ENCODE peak calls at places on chromosomes 2 and 18, in seven cellular contexts. J is fibroblast of lung; W is tibial artery; T is spleen; F is MM.1S; M is effector memory CD4-positive, alpha-beta T cell; R is mammary epithelial cell. X is an unnamed sample. For H3K4me1, the result is how much of the 10 kb centered on the place peaks cover.

GRCh38 chr2:46014911-46015654 is 282.1 kb upstream of the EPAS1 start:
- DNase-seq in J (peak), W (no peak), T (no peak), F (no peak), M (no peak), R (no peak), X (no peak)

GRCh38 chr2:119552902-119553301 is 8.7 kb downstream of the CFAP221 start:
- DNase-seq in J (no peak), W (no peak), T (no peak), F (no peak), M (no peak), R (no peak), X (no peak)

GRCh38 chr2:28406276-28407096 is 13.8 kb downstream of the FOSL2 start:
- DNase-seq in J (peak), W (peak), T (peak), F (no peak), M (peak), R (peak), X (no peak)

GRCh38 chr2:161107265-161107664 is 53.0 kb upstream of the TANK start:
- DNase-seq in J (no peak), W (no peak), T (no peak), F (no peak), M (no peak), R (no peak), X (no peak)

GRCh38 chr2:44360749-44361329 is 455 bp downstream of the PREPL start:
- DNase-seq in J (peak), W (no peak), T (no peak), F (no peak), M (no peak), R (no peak), X (no peak)

GRCh38 chr18:72187956-72188355 is 356.2 kb downstream of the CBLN2 start:
- DNase-seq in J (no peak), W (no peak), T (no peak), F (no peak), M (no peak), R (no peak), X (no peak)

GRCh38 chr2:9769171-9770005 is 73.9 kb upstream of the TAF1B start:
- DNase-seq in J (no peak), W (peak), T (no peak), F (no peak), M (no peak), R (peak), X (no peak)

GRCh38 chr2:85826990-85827878 is 61.6 kb downstream of the ST3GAL5 start:
- DNase-seq in J (peak), W (peak), T (peak), F (peak), M (peak), R (peak), X (peak)

GRCh38 chr2:45715601-45716379 is 64.3 kb downstream of the PRKCE start:
- DNase-seq in J (no peak), W (no peak), T (no peak), F (no peak), M (no peak), R (no peak), X (no peak)

GRCh38 chr2:88540346-88540745 is 86.9 kb downstream of the EIF2AK3 start:
- DNase-seq in J (no peak), W (no peak), T (no peak), F (no peak), M (no peak), R (peak), X (no peak)

GRCh38 chr2:227876536-227876882 is 5.1 kb downstream of the DAW1 start:
- DNase-seq in J (no peak), W (no peak), T (no peak), F (no peak), M (no peak), R (no peak), X (no peak)

GRCh38 chr2:88545118-88545517 is 82.1 kb downstream of the EIF2AK3 start:
- DNase-seq in J (no peak), W (no peak), T (no peak), F (no peak), M (no peak), R (peak), X (no peak)

GRCh38 chr2:69012310-69013122 is 463 bp upstream of the ANTXR1 start:
- DNase-seq in J (peak), W (peak), T (peak), F (peak), M (no peak), R (no peak), X (peak)

GRCh38 chr18:42360716-42361115 is 405.7 kb downstream of the PIK3C3 start:
- DNase-seq in J (no peak), W (no peak), T (no peak), F (no peak), M (no peak), R (no peak), X (no peak)

GRCh38 chr2:135904590-135904989 is 28.3 kb upstream of the MCM6 start:
- DNase-seq in J (peak), W (no peak), T (no peak), F (no peak), M (no peak), R (peak), X (no peak)

GRCh38 chr2:80621661-80622060 is 317.1 kb upstream of the LRRTM1 start:
- DNase-seq in J (no peak), W (no peak), T (no peak), F (no peak), M (no peak), R (no peak), X (no peak)

GRCh38 chr2:178997067-178997466 is 52.9 kb downstream of the CCDC141 start:
- DNase-seq in J (no peak), W (no peak), T (no peak), F (no peak), M (no peak), R (no peak), X (no peak)

GRCh38 chr2:206379321-206379720 is 64.0 kb upstream of the ADAM23 start:
- DNase-seq in J (peak), W (no peak), T (no peak), F (no peak), M (no peak), R (no peak), X (no peak)

GRCh38 chr2:55425449-55425848 is 5.8 kb upstream of the CCDC88A start:
- DNase-seq in J (peak), W (no peak), T (no peak), F (no peak), M (no peak), R (peak), X (no peak)

GRCh38 chr18:45974088-45974536 is 7.0 kb upstream of the EPG5 start:
- DNase-seq in J (peak), W (no peak), T (no peak), F (peak), M (peak), R (peak), X (peak)

DNA sequence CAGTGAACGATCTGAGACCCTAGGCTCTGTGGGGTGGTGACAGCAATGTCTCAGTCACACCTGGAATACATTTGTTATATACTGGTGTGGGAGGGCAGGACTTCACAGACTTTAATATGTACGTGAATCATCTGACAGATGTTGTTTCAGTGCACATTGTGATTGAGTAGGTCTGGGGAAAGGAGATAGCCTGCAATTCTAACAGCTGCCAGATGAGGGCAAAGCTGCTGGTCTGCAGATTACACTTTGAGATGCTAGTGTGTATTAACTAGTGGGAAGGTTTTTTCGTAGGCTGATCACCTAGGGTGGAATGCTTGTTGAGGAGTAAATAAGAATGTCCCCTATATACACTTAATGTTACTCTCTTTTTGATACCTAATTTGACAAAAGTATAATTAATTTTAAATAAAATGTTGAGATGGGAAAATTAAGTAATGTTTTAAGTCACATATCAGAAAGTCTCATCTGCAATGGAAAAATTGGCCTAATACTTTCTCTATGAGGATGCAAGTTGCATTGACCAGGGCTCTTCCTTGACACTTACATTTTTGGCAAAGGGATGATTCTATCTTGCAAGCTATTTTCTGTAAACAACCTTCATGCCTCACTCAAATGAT is 496.9 kb upstream of the HNMT start:
- DNase-seq in J (no peak), W (no peak), T (no peak), F (peak), M (no peak), R (peak), X (peak)
- H3K4me1 ChIP-seq in J (under half), W (under half), T (under half), F (under half), M (under half), R (under half), X (under half)

GRCh38 chr2:168315331-168316072 is 68.1 kb upstream of the STK39 start:
- DNase-seq in J (no peak), W (no peak), T (no peak), F (no peak), M (no peak), R (no peak), X (no peak)

GRCh38 chr2:168314236-168314635 is 66.8 kb upstream of the STK39 start:
- DNase-seq in J (no peak), W (no peak), T (no peak), F (no peak), M (no peak), R (no peak), X (no peak)

GRCh38 chr2:168310580-168310979 is 63.2 kb upstream of the STK39 start:
- DNase-seq in J (no peak), W (no peak), T (no peak), F (no peak), M (no peak), R (no peak), X (no peak)

GRCh38 chr2:168311265-168311925 is 64.0 kb upstream of the STK39 start:
- DNase-seq in J (no peak), W (no peak), T (no peak), F (no peak), M (no peak), R (no peak), X (no peak)

DNA sequence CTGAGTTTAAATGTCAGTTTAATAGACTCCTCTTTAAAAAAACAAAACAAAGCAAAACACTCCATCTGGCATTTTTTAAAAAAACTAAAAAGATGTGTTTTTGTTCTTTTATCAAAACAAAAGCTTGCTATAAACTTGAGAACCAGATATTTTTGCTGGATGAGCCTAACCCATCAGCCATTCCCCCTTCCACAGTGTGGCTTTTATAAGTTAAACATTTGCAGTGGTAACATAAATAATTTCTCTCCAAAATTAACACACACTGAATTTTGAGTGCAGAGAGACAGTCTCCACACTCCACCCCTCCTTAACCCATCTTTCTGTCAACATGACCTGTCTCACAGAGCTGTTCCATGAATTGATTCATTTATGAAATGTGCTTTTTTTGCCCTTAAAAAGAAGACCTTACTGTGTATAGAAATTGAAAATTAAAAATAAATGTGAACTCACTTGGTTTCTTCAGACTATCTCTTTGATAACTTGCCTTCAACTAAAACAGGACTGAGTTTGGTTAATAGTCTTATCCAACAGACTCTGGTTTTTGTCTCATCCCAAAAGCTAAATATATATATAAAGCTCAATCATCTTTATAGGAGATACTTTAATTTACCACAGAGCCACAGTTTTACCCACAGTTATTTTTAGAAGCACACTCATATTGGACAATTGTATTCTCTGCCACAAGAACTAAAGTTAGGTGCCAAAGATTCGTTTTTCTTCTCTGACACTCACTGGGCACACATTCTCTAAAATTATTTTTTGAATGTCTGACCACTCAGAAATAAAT is 64.8 kb upstream of the STK39 start:
- DNase-seq in J (peak), W (no peak), T (no peak), F (no peak), M (no peak), R (no peak), X (no peak)
- H3K4me1 ChIP-seq in J (under half), W (under half), T (under half), F (under half), M (under half), R (under half), X (under half)

GRCh38 chr2:121342751-121343150 is 57.7 kb upstream of the TFCP2L1 start:
- DNase-seq in J (no peak), W (no peak), T (no peak), F (no peak), M (no peak), R (peak), X (no peak)
- H3K4me1 ChIP-seq in J (under half), W (under half), T (under half), F (under half), M (under half), R (under half), X (under half)

DNA sequence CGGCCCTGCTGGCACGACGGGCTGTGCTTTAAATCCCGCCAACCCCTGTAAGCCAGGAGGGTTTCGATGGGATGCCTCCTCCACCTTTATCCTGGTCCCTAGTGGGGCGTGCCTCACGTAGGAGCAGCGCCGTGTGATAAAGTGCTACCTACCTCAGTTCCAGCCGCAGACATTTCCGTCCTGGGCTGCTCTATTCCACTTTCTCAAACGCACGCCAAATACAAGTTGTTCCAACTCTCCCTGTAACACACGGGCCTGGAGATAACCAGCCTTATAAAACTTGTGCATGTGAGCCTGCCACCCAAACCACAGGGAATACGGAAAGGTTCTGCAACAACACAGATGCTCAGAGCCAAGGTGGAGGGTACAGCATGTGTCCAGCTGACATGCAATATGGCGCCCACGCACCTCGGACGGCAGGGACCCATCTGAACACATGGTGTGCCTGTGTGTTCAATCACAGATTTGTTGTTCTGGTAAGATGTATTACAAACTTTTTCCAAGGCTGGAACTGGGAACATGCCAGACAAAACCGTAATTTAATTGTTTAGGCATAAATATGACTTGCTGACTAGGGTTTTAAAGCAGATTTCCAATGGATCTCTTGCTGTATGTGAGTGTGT is 47.7 kb downstream of the ZNF516 start:
- DNase-seq in J (peak), W (no peak), T (peak), F (no peak), M (no peak), R (no peak), X (no peak)
- H3K4me1 ChIP-seq in J (under half), W (under half), T (half or more), F (under half), M (under half), R (under half), X (under half)

GRCh38 chr2:203809991-203810510 is 57.5 kb upstream of the CTLA4 start:
- DNase-seq in J (no peak), W (no peak), T (no peak), F (no peak), M (no peak), R (no peak), X (no peak)

GRCh38 chr2:203809084-203809521 is 58.5 kb upstream of the CTLA4 start:
- DNase-seq in J (peak), W (no peak), T (no peak), F (no peak), M (no peak), R (peak), X (no peak)

GRCh38 chr2:203813684-203814083 is 53.9 kb upstream of the CTLA4 start:
- DNase-seq in J (no peak), W (no peak), T (no peak), F (no peak), M (no peak), R (no peak), X (no peak)

GRCh38 chr2:203812294-203813221 is 55.0 kb upstream of the CTLA4 start:
- DNase-seq in J (no peak), W (no peak), T (no peak), F (no peak), M (no peak), R (no peak), X (no peak)

DNA sequence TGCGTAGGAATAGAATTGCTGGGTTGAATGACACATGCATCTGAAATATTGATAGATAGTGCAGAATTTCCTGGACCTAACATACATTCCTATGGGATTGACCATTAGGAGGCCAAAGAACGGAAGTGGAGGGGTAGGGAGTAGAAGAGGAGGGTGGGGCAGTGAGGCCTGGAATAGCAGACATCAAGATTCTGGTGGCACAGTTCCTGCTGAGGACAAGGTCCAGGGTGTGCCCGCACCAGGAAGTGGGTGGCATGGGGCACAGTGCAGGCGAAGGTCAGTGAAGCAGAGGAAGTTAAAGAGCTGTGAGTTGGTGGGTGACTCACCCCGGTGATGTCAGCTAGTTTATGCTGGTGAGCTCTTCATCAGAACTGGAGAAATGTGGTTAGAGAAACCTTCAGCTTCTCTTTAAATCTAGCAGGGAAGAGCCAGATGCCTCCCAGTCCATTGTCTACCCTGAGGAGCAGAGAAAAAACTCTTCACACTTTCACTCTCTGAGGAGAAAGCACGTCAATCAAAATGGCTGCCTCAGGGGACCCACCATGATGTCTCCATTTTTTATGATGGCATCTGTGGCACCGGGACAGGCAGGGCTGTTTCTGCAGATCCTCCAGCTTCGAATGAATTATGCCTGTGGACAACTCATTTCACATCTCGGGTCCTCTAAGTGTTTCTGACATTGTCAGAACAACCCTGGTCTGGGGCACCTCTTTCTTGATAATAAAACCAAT is 55.9 kb upstream of the CTLA4 start:
- DNase-seq in J (peak), W (peak), T (peak), F (peak), M (peak), R (peak), X (peak)
- H3K4me1 ChIP-seq in J (under half), W (under half), T (under half), F (under half), M (under half), R (under half), X (under half)

DNA sequence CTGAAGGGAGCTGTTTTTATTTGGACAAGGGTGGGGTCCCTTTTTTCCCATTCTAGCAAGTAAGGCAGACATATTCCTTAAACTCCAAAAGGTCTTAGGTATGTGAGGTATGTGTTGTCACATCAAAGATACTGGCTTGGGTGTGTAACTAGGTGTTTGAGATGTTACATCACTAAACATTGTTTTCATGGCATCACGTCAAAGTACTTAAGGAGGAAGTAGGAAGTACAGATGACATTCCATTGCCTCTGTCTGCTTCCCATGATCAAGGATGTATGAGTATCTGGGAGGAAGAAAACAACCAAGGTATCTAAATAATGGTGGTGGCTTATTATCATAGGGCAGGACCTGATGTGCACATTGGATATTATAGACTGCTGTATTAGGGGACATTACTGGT is 39.3 kb downstream of the CD302 start:
- DNase-seq in J (no peak), W (no peak), T (no peak), F (no peak), M (no peak), R (no peak), X (no peak)
- H3K4me1 ChIP-seq in J (under half), W (under half), T (under half), F (under half), M (under half), R (under half), X (under half)

DNA sequence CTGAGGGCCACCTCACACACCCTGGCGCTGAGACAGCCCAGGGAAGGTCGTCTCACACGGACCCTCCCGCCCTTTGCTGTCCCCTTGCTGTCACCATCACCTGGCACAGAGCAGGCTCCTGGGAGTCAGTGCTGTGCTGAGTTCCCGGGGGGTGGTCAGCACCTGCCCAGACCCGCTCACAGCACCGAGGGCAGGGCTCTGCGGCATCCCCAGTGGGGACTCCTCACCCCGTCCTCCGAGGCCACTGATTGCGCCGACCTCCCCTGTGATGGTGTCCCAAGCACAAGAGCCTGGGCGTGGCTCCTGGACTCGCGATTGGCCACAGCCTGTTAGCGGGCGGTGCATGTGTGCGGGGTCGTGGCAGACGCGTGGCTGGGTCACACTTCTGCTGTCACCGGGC is 65.9 kb downstream of the NFATC1 start:
- DNase-seq in J (no peak), W (no peak), T (no peak), F (no peak), M (no peak), R (no peak), X (no peak)
- H3K4me1 ChIP-seq in J (under half), W (under half), T (half or more), F (under half), M (under half), R (under half), X (under half)

X was measured in CD4-positive, CD25-positive, alpha-beta regulatory T cell.